ENCODE peak calls at places on chromosome 19, in six cellular contexts. One of them, this sample, is unnamed.

GRCh38 chr19:49472936-49473335 is 1.1 kb upstream of the FLT3LG start:
- DNase-seq in K562: no peak
- DNase-seq in H1: no peak
- DNase-seq in GM12878: no peak
- DNase-seq in HepG2: no peak
- DNase-seq in GM12891: no peak
- DNase-seq in this sample: no peak

GRCh38 chr19:5352229-5352763 is 11.7 kb upstream of the PTPRS start:
- DNase-seq in K562: no peak
- DNase-seq in H1: no peak
- DNase-seq in GM12878: no peak
- DNase-seq in HepG2: no peak
- DNase-seq in GM12891: no peak
- DNase-seq in this sample: no peak

GRCh38 chr19:38877781-38878574 is at the start of gene RINL:
- DNase-seq in K562: peak
- DNase-seq in H1: no peak
- DNase-seq in GM12878: no peak
- DNase-seq in HepG2: no peak
- DNase-seq in GM12891: peak
- DNase-seq in this sample: peak

GRCh38 chr19:37698216-37698615 is 21.3 kb downstream of the ZNF607 start:
- DNase-seq in K562: no peak
- DNase-seq in H1: no peak
- DNase-seq in GM12878: no peak
- DNase-seq in HepG2: no peak
- DNase-seq in GM12891: no peak
- DNase-seq in this sample: no peak

GRCh38 chr19:3154957-3155736 is 19.3 kb downstream of the GNA15 start:
- DNase-seq in K562: peak
- DNase-seq in H1: no peak
- DNase-seq in GM12878: peak
- DNase-seq in HepG2: peak
- DNase-seq in GM12891: peak
- DNase-seq in this sample: peak

GRCh38 chr19:1013218-1013617 is 7.7 kb downstream of the TMEM259 start:
- DNase-seq in K562: no peak
- DNase-seq in H1: no peak
- DNase-seq in GM12878: no peak
- DNase-seq in HepG2: no peak
- DNase-seq in GM12891: no peak
- DNase-seq in this sample: no peak

GRCh38 chr19:23771761-23772667 is 13.3 kb upstream of the ZNF681 start:
- DNase-seq in K562: no peak
- DNase-seq in H1: no peak
- DNase-seq in GM12878: no peak
- DNase-seq in HepG2: no peak
- DNase-seq in GM12891: no peak
- DNase-seq in this sample: no peak

GRCh38 chr19:39996218-39996810 is 546 bp upstream of the ZNF546 start:
- DNase-seq in K562: peak
- DNase-seq in H1: no peak
- DNase-seq in GM12878: peak
- DNase-seq in HepG2: peak
- DNase-seq in GM12891: no peak
- DNase-seq in this sample: no peak

GRCh38 chr19:42628411-42629135 is 33.8 kb upstream of the CEACAM8 start:
- DNase-seq in K562: no peak
- DNase-seq in H1: no peak
- DNase-seq in GM12878: no peak
- DNase-seq in HepG2: no peak
- DNase-seq in GM12891: no peak
- DNase-seq in this sample: no peak

GRCh38 chr19:8511573-8512101 is 2.3 kb downstream of the ZNF414 start:
- DNase-seq in K562: no peak
- DNase-seq in H1: peak
- DNase-seq in GM12878: no peak
- DNase-seq in HepG2: no peak
- DNase-seq in GM12891: no peak
- DNase-seq in this sample: no peak

GRCh38 chr19:2756477-2756876 is 16.7 kb upstream of the SLC39A3 start:
- DNase-seq in K562: no peak
- DNase-seq in H1: no peak
- DNase-seq in GM12878: no peak
- DNase-seq in HepG2: no peak
- DNase-seq in GM12891: no peak
- DNase-seq in this sample: no peak

GRCh38 chr19:45784096-45784495 is 1.8 kb upstream of the DMPK start:
- DNase-seq in K562: no peak
- DNase-seq in H1: no peak
- DNase-seq in GM12878: no peak
- DNase-seq in HepG2: no peak
- DNase-seq in GM12891: no peak
- DNase-seq in this sample: no peak

GRCh38 chr19:45781282-45782161 is 768 bp downstream of the DMPK start:
- DNase-seq in K562: no peak
- DNase-seq in H1: no peak
- DNase-seq in GM12878: no peak
- DNase-seq in HepG2: no peak
- DNase-seq in GM12891: no peak
- DNase-seq in this sample: no peak

GRCh38 chr19:45780448-45781281 is 1.6 kb downstream of the DMPK start:
- DNase-seq in K562: peak
- DNase-seq in H1: no peak
- DNase-seq in GM12878: no peak
- DNase-seq in HepG2: peak
- DNase-seq in GM12891: no peak
- DNase-seq in this sample: no peak

GRCh38 chr19:45782820-45783785 is 813 bp upstream of the DMPK start:
- DNase-seq in K562: no peak
- DNase-seq in H1: no peak
- DNase-seq in GM12878: no peak
- DNase-seq in HepG2: no peak
- DNase-seq in GM12891: no peak
- DNase-seq in this sample: no peak

DNA sequence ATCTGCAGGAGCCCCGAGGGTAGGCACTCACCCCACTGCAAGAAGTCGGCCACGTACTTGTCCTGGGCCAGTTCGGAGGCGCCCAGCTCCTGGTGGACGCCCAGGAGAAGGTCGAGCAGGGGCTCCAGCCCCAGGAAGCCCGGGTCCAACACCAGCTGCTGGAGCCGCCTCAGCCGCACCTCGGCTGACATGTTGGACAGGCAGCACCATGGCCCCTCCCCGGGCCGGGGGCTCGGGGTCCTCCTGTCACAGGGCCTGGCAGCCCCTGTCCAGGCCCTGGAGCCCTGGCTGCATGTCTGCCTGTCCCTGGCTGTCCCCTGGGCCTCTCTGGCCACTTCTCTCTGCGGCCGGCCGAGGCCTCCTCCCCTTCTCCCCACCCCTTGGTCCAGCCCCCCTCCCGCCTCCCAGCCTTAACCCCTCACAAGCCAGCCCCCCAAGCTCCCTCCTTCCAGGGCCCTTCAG is at the start of gene DMPK:
- DNase-seq in K562: no peak
- DNase-seq in H1: no peak
- DNase-seq in GM12878: no peak
- DNase-seq in HepG2: no peak
- DNase-seq in GM12891: no peak
- DNase-seq in this sample: no peak
- TF ChIP-seq TAF1 in K562: no peak
- TF ChIP-seq TAF1 in H1: no peak
- TF ChIP-seq TAF1 in GM12878: no peak
- TF ChIP-seq TAF1 in HepG2: no peak
- TF ChIP-seq TAF1 in GM12891: no peak
- TF ChIP-seq TAF1 in this sample: no peak

GRCh38 chr19:54106716-54107115 is 4.1 kb downstream of the NDUFA3 start:
- DNase-seq in K562: no peak
- DNase-seq in H1: no peak
- DNase-seq in GM12878: no peak
- DNase-seq in HepG2: no peak
- DNase-seq in GM12891: no peak
- DNase-seq in this sample: no peak

GRCh38 chr19:54107876-54108490 is 5.3 kb downstream of the NDUFA3 start:
- DNase-seq in K562: no peak
- DNase-seq in H1: no peak
- DNase-seq in GM12878: no peak
- DNase-seq in HepG2: no peak
- DNase-seq in GM12891: no peak
- DNase-seq in this sample: no peak

GRCh38 chr19:54109651-54110050 is 5.8 kb downstream of the TFPT start:
- DNase-seq in K562: no peak
- DNase-seq in H1: no peak
- DNase-seq in GM12878: no peak
- DNase-seq in HepG2: no peak
- DNase-seq in GM12891: no peak
- DNase-seq in this sample: no peak

GRCh38 chr19:54105796-54106195 is 3.1 kb downstream of the NDUFA3 start:
- DNase-seq in K562: no peak
- DNase-seq in H1: no peak
- DNase-seq in GM12878: no peak
- DNase-seq in HepG2: no peak
- DNase-seq in GM12891: no peak
- DNase-seq in this sample: no peak

DNA sequence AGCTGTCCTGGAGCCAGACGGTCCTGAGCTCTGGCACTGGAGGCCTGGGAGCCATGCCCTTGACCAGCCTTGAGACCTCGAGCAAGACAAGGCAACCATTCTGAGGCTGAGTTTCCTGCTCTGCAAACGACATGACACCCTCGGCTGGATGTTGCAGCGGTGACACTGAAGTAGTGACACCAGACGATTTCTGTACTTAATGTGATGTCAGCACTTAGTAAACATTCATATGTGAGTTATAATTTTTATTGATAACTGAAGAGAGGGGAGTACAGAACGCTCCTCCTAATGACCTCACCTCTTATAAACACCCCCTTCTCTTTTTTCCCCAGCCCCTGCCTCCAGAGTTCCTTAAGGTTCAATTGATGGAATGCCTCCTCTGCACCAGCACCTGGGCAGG is 5.8 kb downstream of the NDUFA3 start:
- DNase-seq in K562: no peak
- DNase-seq in H1: no peak
- DNase-seq in GM12878: no peak
- DNase-seq in HepG2: no peak
- DNase-seq in GM12891: no peak
- DNase-seq in this sample: no peak
- TF ChIP-seq POLR2A in K562: no peak
- TF ChIP-seq POLR2A in H1: no peak
- TF ChIP-seq POLR2A in GM12878: no peak
- TF ChIP-seq POLR2A in HepG2: no peak
- TF ChIP-seq POLR2A in GM12891: no peak
- TF ChIP-seq POLR2A in this sample: no peak

GRCh38 chr19:7355151-7355845 is 6.6 kb downstream of the ARHGEF18 start:
- DNase-seq in K562: no peak
- DNase-seq in H1: no peak
- DNase-seq in GM12878: no peak
- DNase-seq in HepG2: no peak
- DNase-seq in GM12891: no peak
- DNase-seq in this sample: no peak

GRCh38 chr19:7356899-7357627 is 8.3 kb downstream of the ARHGEF18 start:
- DNase-seq in K562: no peak
- DNase-seq in H1: no peak
- DNase-seq in GM12878: no peak
- DNase-seq in HepG2: no peak
- DNase-seq in GM12891: no peak
- DNase-seq in this sample: no peak

GRCh38 chr19:7358102-7358597 is 9.4 kb downstream of the ARHGEF18 start:
- DNase-seq in K562: no peak
- DNase-seq in H1: no peak
- DNase-seq in GM12878: no peak
- DNase-seq in HepG2: no peak
- DNase-seq in GM12891: no peak
- DNase-seq in this sample: no peak

GRCh38 chr19:7351861-7352260 is 3.1 kb downstream of the ARHGEF18 start:
- DNase-seq in K562: no peak
- DNase-seq in H1: no peak
- DNase-seq in GM12878: no peak
- DNase-seq in HepG2: no peak
- DNase-seq in GM12891: no peak
- DNase-seq in this sample: no peak

DNA sequence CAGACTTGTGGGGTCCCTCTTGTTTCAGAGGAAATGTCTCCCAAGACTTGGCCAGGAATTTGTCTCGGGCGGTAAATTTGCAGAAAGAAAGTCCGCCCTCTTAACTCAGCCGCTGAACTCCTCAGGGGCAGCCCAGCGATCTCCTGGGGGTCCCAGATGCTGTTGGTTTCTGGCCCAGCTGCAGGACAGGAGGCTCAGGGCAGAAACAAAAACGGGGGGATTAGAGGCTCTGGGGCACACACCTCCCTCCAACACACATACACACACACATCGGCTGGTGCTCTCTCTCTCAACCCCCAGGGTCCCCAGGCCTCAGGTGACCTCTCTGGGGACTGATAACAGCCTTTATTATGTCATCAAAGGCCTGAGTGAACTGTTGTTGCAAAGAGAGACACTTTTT is 7.1 kb downstream of the ARHGEF18 start:
- DNase-seq in K562: no peak
- DNase-seq in H1: no peak
- DNase-seq in GM12878: no peak
- DNase-seq in HepG2: no peak
- DNase-seq in GM12891: no peak
- DNase-seq in this sample: no peak
- TF ChIP-seq POLR2AphosphoS5 in K562: no peak
- TF ChIP-seq POLR2AphosphoS5 in H1: no peak
- TF ChIP-seq POLR2AphosphoS5 in GM12878: no peak
- TF ChIP-seq POLR2AphosphoS5 in HepG2: no peak
- TF ChIP-seq POLR2AphosphoS5 in GM12891: no peak
- TF ChIP-seq POLR2AphosphoS5 in this sample: no peak

GRCh38 chr19:10514211-10515145 is 2.8 kb downstream of the S1PR5 start:
- DNase-seq in K562: no peak
- DNase-seq in H1: peak
- DNase-seq in GM12878: no peak
- DNase-seq in HepG2: no peak
- DNase-seq in GM12891: no peak
- DNase-seq in this sample: no peak
- TF ChIP-seq TAF1 in K562: no peak
- TF ChIP-seq TAF1 in H1: peak
- TF ChIP-seq TAF1 in GM12878: no peak
- TF ChIP-seq TAF1 in HepG2: no peak
- TF ChIP-seq TAF1 in GM12891: no peak
- TF ChIP-seq TAF1 in this sample: no peak

GRCh38 chr19:53786744-53787143 is 37.4 kb downstream of the NLRP12 start:
- DNase-seq in K562: no peak
- DNase-seq in H1: no peak
- DNase-seq in GM12878: no peak
- DNase-seq in HepG2: no peak
- DNase-seq in GM12891: no peak
- DNase-seq in this sample: no peak
- TF ChIP-seq POLR2A in K562: no peak
- TF ChIP-seq POLR2A in H1: no peak
- TF ChIP-seq POLR2A in GM12878: no peak
- TF ChIP-seq POLR2A in HepG2: no peak
- TF ChIP-seq POLR2A in GM12891: no peak
- TF ChIP-seq POLR2A in this sample: no peak

This sample was measured in GM12892.